ENCODE peak calls at places on chromosome 10, in six cellular contexts. One of them, this sample, is unnamed.

GRCh38 chr10:111018021-111018420 is 58.8 kb upstream of the ADRA2A start:
- DNase-seq in amniotic stem cell: no peak
- DNase-seq in stimulated activated CD4-positive, alpha-beta T cell treated with anti-CD3 and anti-CD28 coated beads, Interleukin-12 subunit alpha, Interleukin-12 subunit beta, amount 100 ng/mL, for 4 hours: no peak
- DNase-seq in ACHN: no peak
- DNase-seq in neural progenitor cell: no peak
- DNase-seq in Kasumi-1: no peak
- DNase-seq in this sample: no peak

GRCh38 chr10:69232252-69232651 is 12.1 kb downstream of the HKDC1 start:
- DNase-seq in amniotic stem cell: no peak
- DNase-seq in stimulated activated CD4-positive, alpha-beta T cell treated with anti-CD3 and anti-CD28 coated beads, Interleukin-12 subunit alpha, Interleukin-12 subunit beta, amount 100 ng/mL, for 4 hours: no peak
- DNase-seq in ACHN: peak; percentile 84
- DNase-seq in neural progenitor cell: no peak
- DNase-seq in Kasumi-1: no peak
- DNase-seq in this sample: no peak

GRCh38 chr10:104518891-104519290 is 122.2 kb upstream of the SORCS3 start:
- DNase-seq in amniotic stem cell: no peak
- DNase-seq in stimulated activated CD4-positive, alpha-beta T cell treated with anti-CD3 and anti-CD28 coated beads, Interleukin-12 subunit alpha, Interleukin-12 subunit beta, amount 100 ng/mL, for 4 hours: no peak
- DNase-seq in ACHN: no peak
- DNase-seq in neural progenitor cell: no peak
- DNase-seq in Kasumi-1: no peak
- DNase-seq in this sample: no peak

GRCh38 chr10:85105614-85106013 is 777.2 kb downstream of the CCSER2 start:
- DNase-seq in amniotic stem cell: no peak
- DNase-seq in stimulated activated CD4-positive, alpha-beta T cell treated with anti-CD3 and anti-CD28 coated beads, Interleukin-12 subunit alpha, Interleukin-12 subunit beta, amount 100 ng/mL, for 4 hours: no peak
- DNase-seq in ACHN: peak; percentile 27
- DNase-seq in neural progenitor cell: peak; percentile 26
- DNase-seq in Kasumi-1: no peak
- DNase-seq in this sample: peak; percentile 79

GRCh38 chr10:69734797-69735468 is 66.8 kb upstream of the COL13A1 start:
- DNase-seq in amniotic stem cell: no peak
- DNase-seq in stimulated activated CD4-positive, alpha-beta T cell treated with anti-CD3 and anti-CD28 coated beads, Interleukin-12 subunit alpha, Interleukin-12 subunit beta, amount 100 ng/mL, for 4 hours: no peak
- DNase-seq in ACHN: no peak
- DNase-seq in neural progenitor cell: no peak
- DNase-seq in Kasumi-1: no peak
- DNase-seq in this sample: no peak

GRCh38 chr10:132388901-132389630 is 7.9 kb upstream of the PWWP2B start:
- DNase-seq in amniotic stem cell: no peak
- DNase-seq in stimulated activated CD4-positive, alpha-beta T cell treated with anti-CD3 and anti-CD28 coated beads, Interleukin-12 subunit alpha, Interleukin-12 subunit beta, amount 100 ng/mL, for 4 hours: no peak
- DNase-seq in ACHN: peak; percentile 11
- DNase-seq in neural progenitor cell: peak; percentile 68
- DNase-seq in Kasumi-1: no peak
- DNase-seq in this sample: peak; percentile 66

GRCh38 chr10:125037145-125037544 is 95.2 kb downstream of the ZRANB1 start:
- DNase-seq in amniotic stem cell: no peak
- DNase-seq in stimulated activated CD4-positive, alpha-beta T cell treated with anti-CD3 and anti-CD28 coated beads, Interleukin-12 subunit alpha, Interleukin-12 subunit beta, amount 100 ng/mL, for 4 hours: no peak
- DNase-seq in ACHN: peak; percentile 88
- DNase-seq in neural progenitor cell: no peak
- DNase-seq in Kasumi-1: no peak
- DNase-seq in this sample: no peak

GRCh38 chr10:126504051-126504760 is 115.9 kb upstream of the ADAM12 start:
- DNase-seq in amniotic stem cell: no peak
- DNase-seq in stimulated activated CD4-positive, alpha-beta T cell treated with anti-CD3 and anti-CD28 coated beads, Interleukin-12 subunit alpha, Interleukin-12 subunit beta, amount 100 ng/mL, for 4 hours: no peak
- DNase-seq in ACHN: peak; percentile 76
- DNase-seq in neural progenitor cell: peak; percentile 77
- DNase-seq in Kasumi-1: peak; percentile 68
- DNase-seq in this sample: peak; percentile 79

GRCh38 chr10:31884386-31884785 is 44.2 kb downstream of the ARHGAP12 start:
- DNase-seq in amniotic stem cell: no peak
- DNase-seq in stimulated activated CD4-positive, alpha-beta T cell treated with anti-CD3 and anti-CD28 coated beads, Interleukin-12 subunit alpha, Interleukin-12 subunit beta, amount 100 ng/mL, for 4 hours: no peak
- DNase-seq in ACHN: no peak
- DNase-seq in neural progenitor cell: no peak
- DNase-seq in Kasumi-1: no peak
- DNase-seq in this sample: no peak

GRCh38 chr10:96512524-96512991 is 1.2 kb downstream of the TLL2 start:
- DNase-seq in amniotic stem cell: no peak
- DNase-seq in stimulated activated CD4-positive, alpha-beta T cell treated with anti-CD3 and anti-CD28 coated beads, Interleukin-12 subunit alpha, Interleukin-12 subunit beta, amount 100 ng/mL, for 4 hours: no peak
- DNase-seq in ACHN: peak; percentile 70
- DNase-seq in neural progenitor cell: peak; percentile 76
- DNase-seq in Kasumi-1: no peak
- DNase-seq in this sample: peak; percentile 72

GRCh38 chr10:43062402-43063160 is 14.3 kb upstream of the RET start:
- DNase-seq in amniotic stem cell: no peak
- DNase-seq in stimulated activated CD4-positive, alpha-beta T cell treated with anti-CD3 and anti-CD28 coated beads, Interleukin-12 subunit alpha, Interleukin-12 subunit beta, amount 100 ng/mL, for 4 hours: no peak
- DNase-seq in ACHN: no peak
- DNase-seq in neural progenitor cell: no peak
- DNase-seq in Kasumi-1: no peak
- DNase-seq in this sample: no peak

GRCh38 chr10:32112055-32112454 is 55.8 kb upstream of the KIF5B start:
- DNase-seq in amniotic stem cell: peak; percentile 10
- DNase-seq in stimulated activated CD4-positive, alpha-beta T cell treated with anti-CD3 and anti-CD28 coated beads, Interleukin-12 subunit alpha, Interleukin-12 subunit beta, amount 100 ng/mL, for 4 hours: no peak
- DNase-seq in ACHN: peak; percentile 42
- DNase-seq in neural progenitor cell: no peak
- DNase-seq in Kasumi-1: no peak
- DNase-seq in this sample: no peak

GRCh38 chr10:48589266-48589665 is 15.6 kb downstream of the ARHGAP22 start:
- DNase-seq in amniotic stem cell: peak; percentile 41
- DNase-seq in stimulated activated CD4-positive, alpha-beta T cell treated with anti-CD3 and anti-CD28 coated beads, Interleukin-12 subunit alpha, Interleukin-12 subunit beta, amount 100 ng/mL, for 4 hours: no peak
- DNase-seq in ACHN: no peak
- DNase-seq in neural progenitor cell: no peak
- DNase-seq in Kasumi-1: no peak
- DNase-seq in this sample: peak; percentile 55

GRCh38 chr10:91317541-91317940 is 92.6 kb upstream of the HECTD2 start:
- DNase-seq in amniotic stem cell: no peak
- DNase-seq in stimulated activated CD4-positive, alpha-beta T cell treated with anti-CD3 and anti-CD28 coated beads, Interleukin-12 subunit alpha, Interleukin-12 subunit beta, amount 100 ng/mL, for 4 hours: no peak
- DNase-seq in ACHN: no peak
- DNase-seq in neural progenitor cell: no peak
- DNase-seq in Kasumi-1: no peak
- DNase-seq in this sample: no peak

GRCh38 chr10:115947104-115947503 is 325.9 kb downstream of the GFRA1 start:
- DNase-seq in amniotic stem cell: no peak
- DNase-seq in stimulated activated CD4-positive, alpha-beta T cell treated with anti-CD3 and anti-CD28 coated beads, Interleukin-12 subunit alpha, Interleukin-12 subunit beta, amount 100 ng/mL, for 4 hours: no peak
- DNase-seq in ACHN: peak; percentile 99
- DNase-seq in neural progenitor cell: no peak
- DNase-seq in Kasumi-1: no peak
- DNase-seq in this sample: no peak

GRCh38 chr10:123665371-123666286 is 526 bp upstream of the GPR26 start:
- DNase-seq in amniotic stem cell: no peak
- DNase-seq in stimulated activated CD4-positive, alpha-beta T cell treated with anti-CD3 and anti-CD28 coated beads, Interleukin-12 subunit alpha, Interleukin-12 subunit beta, amount 100 ng/mL, for 4 hours: no peak
- DNase-seq in ACHN: no peak
- DNase-seq in neural progenitor cell: peak; percentile 25
- DNase-seq in Kasumi-1: no peak
- DNase-seq in this sample: peak; percentile 38

GRCh38 chr10:110840225-110840922 is 31.4 kb upstream of the PDCD4 start:
- DNase-seq in amniotic stem cell: no peak
- DNase-seq in stimulated activated CD4-positive, alpha-beta T cell treated with anti-CD3 and anti-CD28 coated beads, Interleukin-12 subunit alpha, Interleukin-12 subunit beta, amount 100 ng/mL, for 4 hours: no peak
- DNase-seq in ACHN: no peak
- DNase-seq in neural progenitor cell: no peak
- DNase-seq in Kasumi-1: no peak
- DNase-seq in this sample: no peak

GRCh38 chr10:71093531-71093930 is 118.8 kb upstream of the UNC5B start:
- DNase-seq in amniotic stem cell: no peak
- DNase-seq in stimulated activated CD4-positive, alpha-beta T cell treated with anti-CD3 and anti-CD28 coated beads, Interleukin-12 subunit alpha, Interleukin-12 subunit beta, amount 100 ng/mL, for 4 hours: no peak
- DNase-seq in ACHN: no peak
- DNase-seq in neural progenitor cell: no peak
- DNase-seq in Kasumi-1: no peak
- DNase-seq in this sample: no peak

GRCh38 chr10:13904053-13904452 is 317.3 kb downstream of the PRPF18 start:
- DNase-seq in amniotic stem cell: no peak
- DNase-seq in stimulated activated CD4-positive, alpha-beta T cell treated with anti-CD3 and anti-CD28 coated beads, Interleukin-12 subunit alpha, Interleukin-12 subunit beta, amount 100 ng/mL, for 4 hours: no peak
- DNase-seq in ACHN: no peak
- DNase-seq in neural progenitor cell: no peak
- DNase-seq in Kasumi-1: no peak
- DNase-seq in this sample: peak; percentile 85

GRCh38 chr10:132849546-132850031 is 63.6 kb upstream of the NKX6-2 start:
- DNase-seq in amniotic stem cell: no peak
- DNase-seq in stimulated activated CD4-positive, alpha-beta T cell treated with anti-CD3 and anti-CD28 coated beads, Interleukin-12 subunit alpha, Interleukin-12 subunit beta, amount 100 ng/mL, for 4 hours: no peak
- DNase-seq in ACHN: no peak
- DNase-seq in neural progenitor cell: no peak
- DNase-seq in Kasumi-1: no peak
- DNase-seq in this sample: no peak

GRCh38 chr10:13657184-13657680 is 70.5 kb downstream of the PRPF18 start:
- DNase-seq in amniotic stem cell: no peak
- DNase-seq in stimulated activated CD4-positive, alpha-beta T cell treated with anti-CD3 and anti-CD28 coated beads, Interleukin-12 subunit alpha, Interleukin-12 subunit beta, amount 100 ng/mL, for 4 hours: no peak
- DNase-seq in ACHN: no peak
- DNase-seq in neural progenitor cell: no peak
- DNase-seq in Kasumi-1: no peak
- DNase-seq in this sample: no peak

GRCh38 chr10:48384699-48384982 is 78.2 kb downstream of the MAPK8 start:
- DNase-seq in amniotic stem cell: no peak
- DNase-seq in stimulated activated CD4-positive, alpha-beta T cell treated with anti-CD3 and anti-CD28 coated beads, Interleukin-12 subunit alpha, Interleukin-12 subunit beta, amount 100 ng/mL, for 4 hours: no peak
- DNase-seq in ACHN: no peak
- DNase-seq in neural progenitor cell: no peak
- DNase-seq in Kasumi-1: no peak
- DNase-seq in this sample: no peak

GRCh38 chr10:58740620-58741369 is 228.1 kb downstream of the BICC1 start:
- DNase-seq in amniotic stem cell: no peak
- DNase-seq in stimulated activated CD4-positive, alpha-beta T cell treated with anti-CD3 and anti-CD28 coated beads, Interleukin-12 subunit alpha, Interleukin-12 subunit beta, amount 100 ng/mL, for 4 hours: no peak
- DNase-seq in ACHN: no peak
- DNase-seq in neural progenitor cell: no peak
- DNase-seq in Kasumi-1: no peak
- DNase-seq in this sample: no peak

GRCh38 chr10:88427024-88427423 is 156.1 kb downstream of the RNLS start:
- DNase-seq in amniotic stem cell: no peak
- DNase-seq in stimulated activated CD4-positive, alpha-beta T cell treated with anti-CD3 and anti-CD28 coated beads, Interleukin-12 subunit alpha, Interleukin-12 subunit beta, amount 100 ng/mL, for 4 hours: no peak
- DNase-seq in ACHN: no peak
- DNase-seq in neural progenitor cell: no peak
- DNase-seq in Kasumi-1: no peak
- DNase-seq in this sample: no peak

GRCh38 chr10:60096761-60097513 is 190.6 kb upstream of the CCDC6 start:
- DNase-seq in amniotic stem cell: no peak
- DNase-seq in stimulated activated CD4-positive, alpha-beta T cell treated with anti-CD3 and anti-CD28 coated beads, Interleukin-12 subunit alpha, Interleukin-12 subunit beta, amount 100 ng/mL, for 4 hours: no peak
- DNase-seq in ACHN: no peak
- DNase-seq in neural progenitor cell: no peak
- DNase-seq in Kasumi-1: no peak
- DNase-seq in this sample: no peak

GRCh38 chr10:43336641-43337318 is 34.7 kb upstream of the FXYD4 start:
- DNase-seq in amniotic stem cell: no peak
- DNase-seq in stimulated activated CD4-positive, alpha-beta T cell treated with anti-CD3 and anti-CD28 coated beads, Interleukin-12 subunit alpha, Interleukin-12 subunit beta, amount 100 ng/mL, for 4 hours: no peak
- DNase-seq in ACHN: peak; percentile 81
- DNase-seq in neural progenitor cell: no peak
- DNase-seq in Kasumi-1: no peak
- DNase-seq in this sample: no peak

GRCh38 chr10:79137826-79138225 is 69.1 kb downstream of the ZMIZ1 start:
- DNase-seq in amniotic stem cell: no peak
- DNase-seq in stimulated activated CD4-positive, alpha-beta T cell treated with anti-CD3 and anti-CD28 coated beads, Interleukin-12 subunit alpha, Interleukin-12 subunit beta, amount 100 ng/mL, for 4 hours: no peak
- DNase-seq in ACHN: no peak
- DNase-seq in neural progenitor cell: no peak
- DNase-seq in Kasumi-1: peak; percentile 93
- DNase-seq in this sample: peak; percentile 95

GRCh38 chr10:51617576-51618298 is 81.7 kb downstream of the CSTF2T start:
- DNase-seq in amniotic stem cell: no peak
- DNase-seq in stimulated activated CD4-positive, alpha-beta T cell treated with anti-CD3 and anti-CD28 coated beads, Interleukin-12 subunit alpha, Interleukin-12 subunit beta, amount 100 ng/mL, for 4 hours: no peak
- DNase-seq in ACHN: no peak
- DNase-seq in neural progenitor cell: no peak
- DNase-seq in Kasumi-1: no peak
- DNase-seq in this sample: no peak

This sample was measured in left kidney.